ENCODE peak calls at places on chromosomes 12 and 14, in four cellular contexts. I is HepG2, S is prostate gland, R is mammary epithelial cell. C is an unnamed sample. For H3K4me1, the result is how much of the 10 kb centered on the place peaks cover.

GRCh38 chr12:77357654-77358053 is 292.3 kb upstream of the E2F7 start:
- DNase-seq in I (no peak), S (no peak), R (no peak), C (no peak)

GRCh38 chr14:105890474-105891220 is 364.3 kb downstream of the TMEM121 start:
- DNase-seq in I (no peak), S (no peak), R (no peak), C (no peak)

GRCh38 chr14:68476212-68476964 is 316.5 kb downstream of the ZFP36L1 start:
- DNase-seq in I (peak), S (no peak), R (peak), C (peak)

GRCh38 chr12:78568326-78569020 is 296.1 kb upstream of the SYT1 start:
- DNase-seq in I (no peak), S (no peak), R (peak), C (no peak)

GRCh38 chr12:40988335-40988734 is 199.8 kb upstream of the PDZRN4 start:
- DNase-seq in I (no peak), S (no peak), R (no peak), C (no peak)

GRCh38 chr14:36604757-36605505 is 22.5 kb upstream of the NKX2-8 start:
- DNase-seq in I (peak), S (peak), R (peak), C (no peak)

GRCh38 chr12:19223018-19223417 is 93.5 kb downstream of the PLEKHA5 start:
- DNase-seq in I (no peak), S (no peak), R (no peak), C (no peak)

GRCh38 chr12:127052491-127053232 is 1214.3 kb upstream of the TMEM132C start:
- DNase-seq in I (no peak), S (no peak), R (peak), C (no peak)

GRCh38 chr12:19431407-19432308 is 7.6 kb upstream of the AEBP2 start:
- DNase-seq in I (no peak), S (peak), R (peak), C (no peak)

GRCh38 chr14:70808402-70809237 is 693 bp downstream of the MAP3K9 start:
- DNase-seq in I (no peak), S (peak), R (peak), C (no peak)

GRCh38 chr14:31942216-31942841 is 134.8 kb upstream of the ARHGAP5 start:
- DNase-seq in I (no peak), S (no peak), R (no peak), C (no peak)

GRCh38 chr14:38311655-38312054 is 55.8 kb upstream of the CLEC14A start:
- DNase-seq in I (no peak), S (no peak), R (no peak), C (no peak)

GRCh38 chr12:5171701-5172100 is 128.0 kb downstream of the KCNA5 start:
- DNase-seq in I (peak), S (peak), R (peak), C (no peak)

GRCh38 chr12:45174595-45174994 is 41.3 kb upstream of the ANO6 start:
- DNase-seq in I (no peak), S (no peak), R (no peak), C (no peak)

GRCh38 chr12:80805106-80805505 is 88.4 kb downstream of the MYF5 start:
- DNase-seq in I (no peak), S (no peak), R (no peak), C (no peak)

GRCh38 chr12:93573552-93574223 is 1.2 kb downstream of the SOCS2 start:
- DNase-seq in I (no peak), S (no peak), R (peak), C (no peak)

GRCh38 chr14:23346693-23347405 is 5.8 kb downstream of the SLC22A17 start:
- DNase-seq in I (no peak), S (no peak), R (no peak), C (no peak)

GRCh38 chr12:54428050-54429013 is 9.3 kb upstream of the ITGA5 start:
- DNase-seq in I (no peak), S (no peak), R (peak), C (no peak)

GRCh38 chr12:49092816-49093406 is 1.7 kb downstream of the DHH start:
- DNase-seq in I (no peak), S (no peak), R (no peak), C (no peak)

GRCh38 chr12:49091056-49091835 is 3.4 kb downstream of the DHH start:
- DNase-seq in I (no peak), S (no peak), R (no peak), C (no peak)

GRCh38 chr12:49093746-49094103 is 876 bp downstream of the DHH start:
- DNase-seq in I (no peak), S (no peak), R (no peak), C (no peak)

GRCh38 chr12:49091836-49092085 is 2.8 kb downstream of the DHH start:
- DNase-seq in I (no peak), S (no peak), R (no peak), C (no peak)

GRCh38 chr12:49092086-49092815 is 2.4 kb downstream of the DHH start:
- DNase-seq in I (peak), S (no peak), R (peak), C (no peak)
- H3K4me3 ChIP-seq in I (peak), S (no peak), R (no peak), C (no peak)

GRCh38 chr12:3750616-3751015 is 2.3 kb downstream of the CRACR2A start:
- DNase-seq in I (no peak), S (no peak), R (no peak), C (no peak)
- H3K4me1 ChIP-seq in I (under half), S (under half), R (under half), C (under half)

GRCh38 chr12:122471324-122472226 is 29.2 kb downstream of the ZCCHC8 start:
- DNase-seq in I (peak), S (peak), R (peak), C (no peak)
- H3K4me3 ChIP-seq in I (no peak), S (no peak), R (no peak), C (no peak)

GRCh38 chr14:103539056-103539825 is 10.2 kb downstream of the TRMT61A start:
- DNase-seq in I (no peak), S (no peak), R (no peak), C (no peak)

GRCh38 chr14:103541494-103541943 is 12.5 kb downstream of the TRMT61A start:
- DNase-seq in I (no peak), S (no peak), R (no peak), C (no peak)

GRCh38 chr14:103541944-103542544 is 13.0 kb downstream of the TRMT61A start:
- DNase-seq in I (no peak), S (no peak), R (no peak), C (no peak)

GRCh38 chr14:103542545-103543088 is 13.6 kb downstream of the TRMT61A start:
- DNase-seq in I (no peak), S (no peak), R (no peak), C (no peak)

DNA sequence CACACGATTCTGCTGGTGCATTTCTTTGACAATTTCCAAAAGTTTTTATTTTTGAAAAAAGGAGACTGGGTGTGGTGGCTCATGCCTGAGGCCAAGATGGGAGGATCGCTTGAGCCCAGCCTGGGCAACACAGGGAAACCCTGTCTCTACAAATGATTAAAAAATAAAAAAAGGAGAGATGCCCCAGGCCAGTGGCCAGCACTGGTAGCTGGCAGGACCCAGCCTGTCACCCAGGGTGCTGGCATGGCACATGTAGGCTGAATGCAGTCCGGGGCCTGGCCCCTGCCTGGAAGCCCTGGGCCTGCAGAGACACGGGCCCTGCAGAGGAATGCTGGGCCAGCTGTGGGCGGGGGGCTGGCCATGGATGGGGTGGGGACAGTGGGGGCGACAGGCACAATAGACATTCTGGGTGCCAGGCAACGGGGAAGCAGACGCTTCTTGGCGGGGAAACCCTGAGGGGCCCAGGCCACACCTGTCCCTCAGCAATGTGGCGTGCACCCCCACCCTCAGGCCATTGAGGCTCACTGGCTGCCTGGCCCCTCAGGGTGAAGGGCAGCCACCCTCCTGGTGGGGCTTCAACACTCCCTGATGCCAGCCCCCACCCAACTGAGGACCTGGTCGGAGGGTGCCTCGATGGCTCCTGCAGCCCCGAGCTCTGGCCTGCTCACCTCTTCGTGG is 12.0 kb downstream of the TRMT61A start:
- DNase-seq in I (no peak), S (no peak), R (no peak), C (no peak)
- H3K4me1 ChIP-seq in I (half or more), S (under half), R (under half), C (under half)

GRCh38 chr14:66601932-66602578 is 94.1 kb downstream of the GPHN start:
- DNase-seq in I (no peak), S (no peak), R (no peak), C (no peak)
- H3K4me3 ChIP-seq in I (no peak), S (no peak), R (no peak), C (no peak)

GRCh38 chr12:84638811-84639368 is 273.7 kb downstream of the SLC6A15 start:
- DNase-seq in I (no peak), S (no peak), R (peak), C (no peak)
- H3K4me1 ChIP-seq in I (under half), S (under half), R (under half), C (under half)

DNA sequence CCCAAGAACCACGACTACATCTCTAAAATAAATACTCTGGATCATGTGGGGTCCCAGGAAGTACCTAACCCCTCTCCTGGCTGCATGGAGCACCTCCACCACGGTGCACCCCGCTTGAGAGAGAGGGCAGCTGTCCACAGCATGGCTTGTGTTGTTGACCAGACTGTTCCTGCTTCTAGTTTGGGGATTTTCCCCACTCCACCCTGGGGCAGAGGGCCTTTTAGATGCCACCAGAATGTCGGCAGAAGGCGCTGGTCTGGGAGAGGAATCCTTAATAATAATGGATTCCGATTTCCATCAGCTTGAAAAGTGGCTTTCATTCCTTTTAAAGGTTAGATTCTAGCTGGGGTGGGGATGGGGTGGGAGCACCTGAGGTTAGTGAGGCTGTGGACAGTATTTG is 1.7 kb downstream of the ESRRB start:
- DNase-seq in I (no peak), S (no peak), R (no peak), C (no peak)
- H3K4me3 ChIP-seq in I (no peak), S (no peak), R (peak), C (no peak)

GRCh38 chr12:1580036-1580435 is 14.3 kb downstream of the FBXL14 start:
- DNase-seq in I (no peak), S (no peak), R (no peak), C (no peak)

GRCh38 chr12:1582709-1583050 is 11.7 kb downstream of the FBXL14 start:
- DNase-seq in I (no peak), S (no peak), R (no peak), C (no peak)

GRCh38 chr12:1581973-1582708 is 12.2 kb downstream of the FBXL14 start:
- DNase-seq in I (no peak), S (no peak), R (no peak), C (no peak)

GRCh38 chr12:1579626-1580025 is 14.8 kb downstream of the FBXL14 start:
- DNase-seq in I (no peak), S (no peak), R (no peak), C (no peak)

DNA sequence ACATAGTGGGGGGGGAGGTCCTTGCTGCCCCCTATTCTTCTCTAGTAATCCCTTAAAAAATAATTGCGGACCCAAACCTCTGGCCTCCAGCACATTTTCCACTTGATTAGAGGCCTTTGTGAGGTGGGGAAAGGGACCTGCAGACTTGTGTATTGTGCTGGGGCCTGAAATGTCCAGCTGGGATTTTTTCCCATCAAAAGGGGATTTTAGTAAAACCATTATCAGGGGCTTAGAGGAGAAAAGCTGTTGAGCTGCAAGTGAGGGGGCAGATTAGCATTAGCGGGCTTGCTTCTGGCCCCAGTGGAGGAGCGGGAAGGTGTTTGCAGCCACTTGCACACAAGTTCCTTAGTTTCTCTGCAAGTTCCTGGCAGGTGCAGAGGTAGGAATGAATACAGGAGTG is 13.9 kb downstream of the FBXL14 start:
- DNase-seq in I (no peak), S (no peak), R (no peak), C (no peak)
- H3K4me1 ChIP-seq in I (under half), S (under half), R (under half), C (under half)

GRCh38 chr12:67269632-67270578 is 747 bp downstream of the CAND1 start:
- DNase-seq in I (peak), S (peak), R (peak), C (no peak)

GRCh38 chr12:67268896-67269631 is at the start of gene CAND1:
- DNase-seq in I (peak), S (peak), R (peak), C (peak)

GRCh38 chr12:67270622-67271021 is 1.5 kb downstream of the CAND1 start:
- DNase-seq in I (no peak), S (no peak), R (no peak), C (no peak)

GRCh38 chr12:67274186-67274585 is 5.0 kb downstream of the CAND1 start:
- DNase-seq in I (no peak), S (no peak), R (peak), C (no peak)

GRCh38 chr12:67271976-67272375 is 2.8 kb downstream of the CAND1 start:
- DNase-seq in I (no peak), S (no peak), R (no peak), C (no peak)
- H3K4me3 ChIP-seq in I (no peak), S (no peak), R (peak), C (no peak)

GRCh38 chr14:60276347-60276746 is 27.3 kb downstream of the PPM1A start:
- DNase-seq in I (no peak), S (no peak), R (no peak), C (no peak)
- H3K4me1 ChIP-seq in I (half or more), S (under half), R (under half), C (half or more)

C was measured in gastrocnemius medialis.